ENCODE peak calls at places on chromosomes 4 and X, in six cellular contexts. I, A, V, L, W and H are unnamed samples. For H3K4me1, the result is how much of the 10 kb centered on the place peaks cover.

GRCh38 chrX:120452131-120452530 is 17.0 kb downstream of the LAMP2 start:
- DNase-seq in I (no peak), A (no peak), V (peak), L (no peak), W (no peak), H (no peak)

GRCh38 chrX:2533424-2533823 is 32.6 kb upstream of the DHRSX start:
- DNase-seq in I (no peak), A (no peak), V (no peak), L (no peak), W (no peak), H (no peak)

GRCh38 chr4:70603856-70604255 is 11.8 kb downstream of the AMBN start:
- DNase-seq in I (no peak), A (no peak), V (peak), L (no peak), W (no peak), H (no peak)

GRCh38 chrX:37755073-37755472 is 24.8 kb upstream of the CYBB start:
- DNase-seq in I (no peak), A (no peak), V (no peak), L (no peak), W (no peak), H (no peak)

GRCh38 chrX:137401092-137401491 is 164.8 kb upstream of the ZIC3 start:
- DNase-seq in I (no peak), A (no peak), V (no peak), L (no peak), W (no peak), H (no peak)

GRCh38 chrX:1111543-1112300 is 100.7 kb downstream of the CRLF2 start:
- DNase-seq in I (no peak), A (no peak), V (no peak), L (no peak), W (no peak), H (no peak)

GRCh38 chr4:93317046-93317445 is 511.5 kb upstream of the ATOH1 start:
- DNase-seq in I (no peak), A (no peak), V (no peak), L (no peak), W (no peak), H (no peak)

GRCh38 chrX:47351706-47352105 is 18.7 kb upstream of the ZNF157 start:
- DNase-seq in I (no peak), A (no peak), V (peak), L (no peak), W (no peak), H (no peak)

GRCh38 chrX:106898462-106898861 is 4.7 kb downstream of the RIPPLY1 start:
- DNase-seq in I (no peak), A (no peak), V (peak), L (no peak), W (no peak), H (no peak)

GRCh38 chr4:26076896-26077295 is 162.9 kb downstream of the SMIM20 start:
- DNase-seq in I (no peak), A (no peak), V (no peak), L (no peak), W (no peak), H (no peak)

GRCh38 chrX:149040873-149041535 is 464.1 kb downstream of the IDS start:
- DNase-seq in I (no peak), A (no peak), V (no peak), L (no peak), W (no peak), H (no peak)

GRCh38 chrX:11791537-11791936 is 33.5 kb downstream of the MSL3 start:
- DNase-seq in I (no peak), A (no peak), V (no peak), L (no peak), W (no peak), H (no peak)

GRCh38 chrX:11793734-11794133 is 35.7 kb downstream of the MSL3 start:
- DNase-seq in I (no peak), A (no peak), V (no peak), L (no peak), W (no peak), H (no peak)

GRCh38 chrX:11789809-11790208 is 31.8 kb downstream of the MSL3 start:
- DNase-seq in I (no peak), A (no peak), V (no peak), L (no peak), W (no peak), H (no peak)

GRCh38 chrX:11791090-11791489 is 33.1 kb downstream of the MSL3 start:
- DNase-seq in I (no peak), A (no peak), V (no peak), L (no peak), W (no peak), H (no peak)

GRCh38 chrX:11792461-11793421 is 34.7 kb downstream of the MSL3 start:
- DNase-seq in I (no peak), A (no peak), V (peak), L (no peak), W (no peak), H (no peak)
- H3K4me3 ChIP-seq in I (no peak), A (no peak), V (no peak), L (no peak), W (no peak), H (no peak)

GRCh38 chr4:102524691-102525090 is 23.5 kb downstream of the NFKB1 start:
- DNase-seq in I (no peak), A (no peak), V (no peak), L (no peak), W (no peak), H (no peak)
- H3K4me1 ChIP-seq in I (under half), A (under half), V (under half), L (under half), W (under half), H (under half)

GRCh38 chrX:50206753-50207152 is 2.2 kb downstream of the CCNB3 start:
- DNase-seq in I (no peak), A (no peak), V (no peak), L (no peak), W (no peak), H (no peak)

DNA sequence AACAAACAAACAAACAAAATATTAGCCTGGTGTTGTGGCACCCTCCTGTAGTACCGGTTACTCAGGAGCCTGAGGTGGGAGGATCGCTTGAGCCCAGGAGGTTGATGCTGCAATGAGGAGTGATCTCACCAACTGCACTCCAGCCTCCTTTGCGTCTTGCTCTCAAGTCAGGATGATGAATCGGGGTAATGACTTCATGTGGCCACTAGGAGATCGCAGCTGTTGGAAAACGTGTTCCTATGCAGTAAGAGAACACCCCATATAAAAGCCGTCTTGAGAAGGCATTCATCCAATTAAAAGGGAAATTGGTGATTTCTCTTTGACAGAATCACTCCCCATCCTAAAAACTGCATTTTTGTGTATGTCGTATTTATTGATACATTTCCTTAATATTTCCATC is 6.9 kb downstream of the CCNB3 start:
- DNase-seq in I (no peak), A (no peak), V (peak), L (no peak), W (no peak), H (no peak)
- TF ChIP-seq CTCF in I (no peak), A (peak), V (peak), L (no peak), W (no peak), H (no peak)

DNA sequence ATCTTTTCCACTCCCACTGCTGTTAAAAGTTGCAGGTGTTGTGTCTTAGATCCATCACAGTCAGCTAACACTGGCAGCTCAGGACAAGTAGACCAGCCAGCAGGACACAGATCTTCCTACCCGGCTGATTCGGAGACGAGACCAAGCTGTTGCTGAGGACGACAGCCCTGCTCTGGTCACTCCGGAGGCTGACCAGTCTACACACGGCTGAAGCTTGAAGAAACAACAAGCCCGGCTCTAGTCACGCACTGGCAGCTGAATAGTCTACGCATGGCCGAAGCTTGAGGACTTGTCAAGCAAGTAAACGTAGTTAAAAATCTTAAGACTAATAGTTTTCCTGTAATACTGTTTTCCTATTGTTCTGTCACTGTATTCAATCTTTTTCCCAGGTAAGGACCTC is 1.8 kb downstream of the ACOX3 start:
- DNase-seq in I (no peak), A (no peak), V (no peak), L (no peak), W (no peak), H (no peak)
- H3K4me3 ChIP-seq in I (no peak), A (no peak), V (no peak), L (no peak), W (no peak), H (peak)

GRCh38 chr4:122826000-122826595 is 533 bp upstream of the FGF2 start:
- DNase-seq in I (no peak), A (no peak), V (no peak), L (no peak), W (no peak), H (no peak)

GRCh38 chr4:122830392-122831095 is 3.9 kb downstream of the FGF2 start:
- DNase-seq in I (no peak), A (no peak), V (peak), L (no peak), W (no peak), H (no peak)

GRCh38 chr4:122827258-122827887 is 742 bp downstream of the FGF2 start:
- DNase-seq in I (peak), A (peak), V (peak), L (peak), W (peak), H (no peak)

GRCh38 chr4:122826596-122827257 is at the start of gene FGF2:
- DNase-seq in I (peak), A (peak), V (peak), L (peak), W (peak), H (no peak)

GRCh38 chr4:122827899-122828601 is 1.4 kb downstream of the FGF2 start:
- DNase-seq in I (no peak), A (no peak), V (peak), L (peak), W (no peak), H (no peak)
- H3K4me1 ChIP-seq in I (under half), A (under half), V (under half), L (half or more), W (under half), H (half or more)

GRCh38 chr4:633976-634598 is 8.7 kb downstream of the PDE6B start:
- DNase-seq in I (no peak), A (no peak), V (no peak), L (no peak), W (peak), H (no peak)
- TF ChIP-seq CTCF in I (no peak), A (no peak), V (no peak), L (no peak), W (no peak), H (no peak)

GRCh38 chr4:114601304-114602052 is 2.9 kb downstream of the UGT8 start:
- DNase-seq in I (no peak), A (no peak), V (no peak), L (no peak), W (no peak), H (no peak)

GRCh38 chr4:114600672-114601071 is 2.1 kb downstream of the UGT8 start:
- DNase-seq in I (no peak), A (no peak), V (no peak), L (no peak), W (no peak), H (no peak)

GRCh38 chr4:114600066-114600552 is 1.5 kb downstream of the UGT8 start:
- DNase-seq in I (no peak), A (no peak), V (no peak), L (no peak), W (no peak), H (no peak)

GRCh38 chr4:114606240-114606639 is 7.6 kb downstream of the UGT8 start:
- DNase-seq in I (no peak), A (no peak), V (no peak), L (no peak), W (no peak), H (no peak)

DNA sequence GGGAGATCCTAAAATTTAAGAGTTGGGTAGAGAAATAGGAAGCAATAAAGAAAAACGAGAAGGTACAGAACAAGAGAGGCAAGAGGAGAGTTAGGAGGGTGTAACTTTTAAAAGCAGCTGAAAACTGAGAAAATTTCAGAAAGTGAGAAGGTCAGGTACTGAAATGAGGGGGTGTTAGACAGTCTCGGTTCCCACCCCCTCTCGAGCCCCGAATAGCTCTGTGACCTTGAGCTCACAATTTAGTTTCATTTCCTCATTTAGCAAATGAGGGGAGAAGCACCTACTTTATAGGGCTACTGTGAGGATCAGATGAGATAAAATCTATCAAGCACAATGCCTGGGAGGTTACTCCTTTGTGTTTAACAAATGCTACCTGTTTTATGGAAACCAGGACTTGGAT is 4.8 kb downstream of the UGT8 start:
- DNase-seq in I (no peak), A (no peak), V (no peak), L (no peak), W (no peak), H (no peak)
- H3K4me3 ChIP-seq in I (no peak), A (no peak), V (no peak), L (no peak), W (no peak), H (no peak)

GRCh38 chr4:16119981-16120380 is 36.2 kb upstream of the PROM1 start:
- DNase-seq in I (no peak), A (no peak), V (no peak), L (no peak), W (no peak), H (no peak)
- H3K4me1 ChIP-seq in I (under half), A (half or more), V (under half), L (under half), W (under half), H (under half)